ENCODE peak calls at places on chromosomes 1 and 21, in six cellular contexts. K is PC-3; Y is substantia nigra; Q is GM03348; W is activated naive CD4-positive, alpha-beta T cell treated with anti-CD3 and anti-CD28 coated beads, Interleukin-2, amount 50 U/mL, for 16 hours; F is activated naive CD8-positive, alpha-beta T cell treated with anti-CD3 and anti-CD28 coated beads for 36 hours. L is an unnamed sample.
A peak's percentile ranks its signal among the peaks of the same experiment; 100 is the strongest.

GRCh38 chr1:53246261-53247134 is 8.2 kb upstream of the MAGOH start:
- DNase-seq in K (peak; percentile 17), Y (no peak), Q (peak; percentile 67), W (no peak), F (no peak), L (no peak)

GRCh38 chr1:147849097-147849873 is 53.3 kb upstream of the GJA8 start:
- DNase-seq in K (peak; percentile 60), Y (no peak), Q (peak; percentile 32), W (no peak), F (no peak), L (no peak)

GRCh38 chr1:116873680-116874271 is 35.9 kb upstream of the PTGFRN start:
- DNase-seq in K (no peak), Y (no peak), Q (no peak), W (no peak), F (no peak), L (no peak)

GRCh38 chr1:155893389-155894142 is 17.6 kb downstream of the RIT1 start:
- DNase-seq in K (peak; percentile 97), Y (no peak), Q (peak; percentile 81), W (no peak), F (no peak), L (no peak)

GRCh38 chr1:111878096-111878495 is 111.4 kb downstream of the KCND3 start:
- DNase-seq in K (no peak), Y (no peak), Q (no peak), W (no peak), F (no peak), L (no peak)

GRCh38 chr1:190494451-190494850 is 16.8 kb upstream of the BRINP3 start:
- DNase-seq in K (no peak), Y (no peak), Q (no peak), W (no peak), F (no peak), L (no peak)

GRCh38 chr1:228978486-228979324 is 243.4 kb downstream of the RHOU start:
- DNase-seq in K (no peak), Y (peak; percentile 22), Q (peak; percentile 29), W (no peak), F (no peak), L (no peak)

GRCh38 chr1:226653311-226653921 is 85.7 kb downstream of the ITPKB start:
- DNase-seq in K (no peak), Y (no peak), Q (no peak), W (no peak), F (peak; percentile 68), L (no peak)

GRCh38 chr1:200550367-200550766 is 70.2 kb downstream of the KIF14 start:
- DNase-seq in K (peak; percentile 82), Y (no peak), Q (no peak), W (no peak), F (no peak), L (no peak)

GRCh38 chr1:233261206-233261605 is 34.3 kb downstream of the PCNX2 start:
- DNase-seq in K (peak; percentile 76), Y (no peak), Q (no peak), W (no peak), F (no peak), L (no peak)

GRCh38 chr1:18879791-18880309 is 20.4 kb upstream of the TAS1R2 start:
- DNase-seq in K (no peak), Y (no peak), Q (no peak), W (no peak), F (no peak), L (no peak)

GRCh38 chr1:53600486-53600885 is 138.5 kb downstream of the GLIS1 start:
- DNase-seq in K (no peak), Y (no peak), Q (no peak), W (no peak), F (no peak), L (no peak)

GRCh38 chr1:3928622-3929021 is 28.6 kb upstream of the C1orf174 start:
- DNase-seq in K (no peak), Y (no peak), Q (no peak), W (no peak), F (no peak), L (no peak)

GRCh38 chr1:68141801-68142440 is 90.4 kb downstream of the WLS start:
- DNase-seq in K (no peak), Y (no peak), Q (no peak), W (no peak), F (no peak), L (no peak)

GRCh38 chr1:35564884-35565741 is 7.5 kb downstream of the NCDN start:
- DNase-seq in K (no peak), Y (no peak), Q (peak; percentile 2), W (no peak), F (no peak), L (no peak)

GRCh38 chr1:37932759-37933158 is 14.1 kb downstream of the INPP5B start:
- DNase-seq in K (peak; percentile 91), Y (no peak), Q (peak; percentile 43), W (no peak), F (no peak), L (no peak)

GRCh38 chr1:2274968-2275475 is 46.9 kb downstream of the SKI start:
- DNase-seq in K (no peak), Y (no peak), Q (no peak), W (no peak), F (no peak), L (no peak)

GRCh38 chr21:45087022-45087823 is 12.8 kb downstream of the ADARB1 start:
- DNase-seq in K (no peak), Y (no peak), Q (no peak), W (no peak), F (no peak), L (no peak)

GRCh38 chr1:65528104-65528503 is 107.6 kb downstream of the LEPR start:
- DNase-seq in K (no peak), Y (no peak), Q (peak; percentile 14), W (no peak), F (no peak), L (no peak)

GRCh38 chr1:168146160-168146539 is 9.4 kb upstream of the GPR161 start:
- DNase-seq in K (no peak), Y (no peak), Q (no peak), W (no peak), F (no peak), L (no peak)

GRCh38 chr1:59769412-59770095 is 45.2 kb upstream of the HOOK1 start:
- DNase-seq in K (no peak), Y (no peak), Q (no peak), W (no peak), F (no peak), L (no peak)

L was measured in CD14-positive monocyte.